ENCODE peak calls at places on chromosomes 1 and 21, in six cellular contexts. S is ovary, D is transverse colon, K is esophagus squamous epithelium, Y is testis, H is cardiac muscle cell. I is an unnamed sample.

GRCh38 chr1:200558866-200559459 is 61.6 kb downstream of the KIF14 start:
- DNase-seq in S (no peak), H (peak), K (no peak), Y (peak), D (no peak), I (peak)

GRCh38 chr1:102833171-102833570 is 275.2 kb downstream of the COL11A1 start:
- DNase-seq in K (no peak), H (no peak), D (no peak), Y (no peak), S (no peak), I (no peak)

GRCh38 chr1:54996869-54997710 is 1.6 kb upstream of the BSND start:
- DNase-seq in Y (peak), S (no peak), K (no peak), H (peak), D (no peak), I (no peak)

GRCh38 chr1:31765516-31765915 is 1.4 kb upstream of the ADGRB2 start:
- DNase-seq in K (no peak), D (no peak), Y (no peak), H (no peak), S (no peak), I (no peak)

GRCh38 chr1:171961861-171962260 is 120.6 kb downstream of the DNM3 start:
- DNase-seq in S (no peak), Y (no peak), K (no peak), H (no peak), D (no peak), I (no peak)

GRCh38 chr1:3776231-3777030 is 3.9 kb downstream of the SMIM1 start:
- DNase-seq in S (no peak), K (no peak), Y (no peak), H (no peak), D (no peak), I (no peak)

GRCh38 chr1:7424352-7424890 is 346.7 kb upstream of the VAMP3 start:
- DNase-seq in H (peak), D (no peak), S (no peak), Y (no peak), K (no peak), I (no peak)

GRCh38 chr1:53705446-53706096 is 33.4 kb downstream of the GLIS1 start:
- DNase-seq in S (no peak), H (no peak), Y (no peak), D (no peak), K (no peak), I (no peak)

GRCh38 chr21:33232640-33233039 is 2.9 kb downstream of the IFNAR2 start:
- DNase-seq in Y (no peak), S (no peak), K (no peak), D (no peak), H (peak), I (no peak)

GRCh38 chr1:226082959-226083302 is 20.4 kb downstream of the H3-3A start:
- DNase-seq in S (peak), Y (peak), H (peak), K (no peak), D (peak), I (no peak)

GRCh38 chr1:31647106-31647505 is 2.4 kb upstream of the PEF1 start:
- DNase-seq in D (no peak), K (no peak), H (peak), S (no peak), Y (no peak), I (peak)

GRCh38 chr1:215104283-215104682 is 21.7 kb downstream of the KCNK2 start:
- DNase-seq in S (no peak), H (no peak), K (no peak), D (no peak), Y (no peak), I (no peak)

DNA sequence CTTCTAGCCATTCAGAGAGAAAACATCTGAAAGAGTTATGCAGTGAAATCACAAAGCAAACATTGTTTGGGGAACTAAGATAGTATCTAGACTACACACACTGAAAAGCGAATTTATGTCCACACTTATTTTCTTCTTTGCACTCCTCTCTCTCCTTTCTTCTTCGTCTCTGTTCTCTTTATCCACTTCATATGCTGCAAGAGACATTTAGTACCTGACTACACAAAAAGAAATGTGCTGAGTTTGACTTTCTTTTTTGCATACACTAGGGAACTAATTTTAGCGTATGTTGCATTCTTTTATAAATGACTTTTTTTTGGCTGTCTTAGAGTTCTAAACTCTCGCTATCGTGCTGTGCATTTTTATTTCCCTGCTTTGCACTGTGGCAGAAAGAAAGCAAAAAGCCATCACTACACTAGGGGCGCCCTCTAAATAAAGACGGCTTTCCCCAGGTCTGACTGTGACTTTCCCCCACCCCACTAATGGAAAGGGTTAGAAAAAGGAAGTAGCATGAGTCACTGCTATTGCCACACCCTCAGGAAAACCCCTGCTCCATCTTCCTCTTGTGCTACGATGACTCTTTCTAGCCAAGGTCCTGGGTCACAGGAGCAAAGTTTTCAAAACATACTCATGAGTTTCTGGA is 65.7 kb downstream of the MAP3K7CL start:
- DNase-seq in Y (peak), H (peak), D (peak), S (no peak), K (no peak), I (no peak)
- TF ChIP-seq CTCF in Y (no peak), H (peak), D (no peak), S (no peak), K (peak), I (peak)

DNA sequence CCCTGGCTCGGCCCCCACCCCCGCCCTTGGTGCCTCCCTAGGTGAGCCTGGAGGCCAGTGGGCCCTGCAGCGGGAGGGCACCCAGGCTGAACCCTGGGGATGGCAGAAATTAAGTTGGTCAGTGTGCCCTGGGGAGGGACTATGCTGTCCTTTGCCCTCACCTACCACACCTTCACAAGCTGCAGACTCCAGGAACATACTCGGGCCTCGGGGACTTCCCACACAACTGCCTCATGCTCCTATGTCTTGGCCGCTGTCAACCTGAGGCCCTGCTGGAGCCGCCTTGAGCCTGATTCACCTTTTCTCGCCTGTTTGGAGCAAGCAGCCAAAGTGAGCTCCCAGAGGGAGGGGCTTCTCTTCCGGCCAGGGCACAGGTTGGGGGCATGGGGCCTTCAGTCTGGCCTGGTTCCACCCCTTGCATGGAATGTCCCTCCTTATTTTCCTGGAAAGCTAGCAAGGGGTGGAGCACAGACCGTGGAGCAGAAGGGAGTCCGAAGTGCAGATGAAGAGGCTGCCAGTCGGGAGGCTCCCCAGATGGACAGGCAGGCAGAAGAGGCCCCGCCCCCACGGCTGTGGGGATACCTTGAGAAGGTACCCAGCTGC is 24.7 kb downstream of the KNCN start:
- DNase-seq in S (no peak), H (no peak), Y (no peak), D (peak), K (no peak), I (no peak)
- H3K4me3 ChIP-seq in S (no peak), H (no peak), Y (no peak), D (no peak), K (no peak), I (no peak)

GRCh38 chr1:21383785-21384401 is 56.0 kb upstream of the NBPF3 start:
- DNase-seq in Y (no peak), H (no peak), K (no peak), D (no peak), S (no peak), I (no peak)
- TF ChIP-seq CTCF in Y (no peak), H (peak), K (no peak), D (no peak), S (no peak), I (no peak)

DNA sequence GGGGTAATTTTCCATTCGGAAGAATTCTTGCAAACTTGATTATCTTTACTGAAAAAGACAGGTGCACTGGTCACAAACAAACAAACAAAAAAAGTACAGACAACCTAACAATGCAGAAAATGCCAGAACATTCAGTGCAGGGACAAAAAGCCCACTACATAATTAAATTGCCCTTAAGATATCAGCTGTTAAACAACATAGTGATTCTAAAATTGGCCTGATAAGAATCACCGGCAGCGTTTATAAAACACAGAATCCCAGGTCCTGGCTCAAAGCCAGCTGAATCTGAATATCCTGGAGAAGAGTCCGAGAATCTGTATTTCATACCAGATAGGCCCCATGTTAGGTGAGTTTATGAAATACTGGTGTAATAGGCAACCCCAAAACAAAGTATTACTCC is 6.1 kb downstream of the PLPP3 start:
- DNase-seq in K (no peak), D (no peak), Y (no peak), S (no peak), H (no peak), I (no peak)
- H3K4me3 ChIP-seq in K (no peak), D (no peak), Y (no peak), S (peak), H (no peak), I (no peak)

I was measured in AG04449.